ENCODE peak calls at places on chromosomes 7 and 10, in ten cellular contexts. One of them, this sample, is unnamed.

GRCh38 chr10:62561151-62561550 is 187.0 kb downstream of the ZNF365 start:
- DNase-seq in A549: no peak
- DNase-seq in skeletal muscle cell: no peak
- DNase-seq in WTC11: no peak
- DNase-seq in stimulated activated naive CD8-positive, alpha-beta T cell treated with anti-CD3 and anti-CD28 coated beads, Interleukin-15, amount 100 ng/mL, for 72 hours: no peak
- DNase-seq in HCT116: no peak
- DNase-seq in lower lobe of right lung: no peak
- DNase-seq in fibroblast of the aortic adventitia: no peak
- DNase-seq in mesothelial cell of epicardium: no peak
- DNase-seq in HTR-8/SVneo: no peak
- DNase-seq in this sample: no peak

GRCh38 chr7:108441392-108441955 is 14.8 kb downstream of the NRCAM start:
- DNase-seq in stimulated activated naive CD8-positive, alpha-beta T cell treated with anti-CD3 and anti-CD28 coated beads, Interleukin-15, amount 100 ng/mL, for 72 hours: no peak
- DNase-seq in fibroblast of the aortic adventitia: no peak
- DNase-seq in HCT116: no peak
- DNase-seq in mesothelial cell of epicardium: no peak
- DNase-seq in lower lobe of right lung: no peak
- DNase-seq in A549: no peak
- DNase-seq in WTC11: no peak
- DNase-seq in skeletal muscle cell: no peak
- DNase-seq in HTR-8/SVneo: no peak
- DNase-seq in this sample: no peak

GRCh38 chr7:94276797-94277196 is 117.9 kb upstream of the COL1A2 start:
- DNase-seq in skeletal muscle cell: no peak
- DNase-seq in fibroblast of the aortic adventitia: peak; percentile 73
- DNase-seq in stimulated activated naive CD8-positive, alpha-beta T cell treated with anti-CD3 and anti-CD28 coated beads, Interleukin-15, amount 100 ng/mL, for 72 hours: no peak
- DNase-seq in A549: peak; percentile 8
- DNase-seq in HCT116: no peak
- DNase-seq in mesothelial cell of epicardium: no peak
- DNase-seq in WTC11: no peak
- DNase-seq in lower lobe of right lung: no peak
- DNase-seq in HTR-8/SVneo: no peak
- DNase-seq in this sample: peak; percentile 73

GRCh38 chr10:60083039-60083344 is 176.6 kb upstream of the CCDC6 start:
- DNase-seq in fibroblast of the aortic adventitia: no peak
- DNase-seq in lower lobe of right lung: no peak
- DNase-seq in stimulated activated naive CD8-positive, alpha-beta T cell treated with anti-CD3 and anti-CD28 coated beads, Interleukin-15, amount 100 ng/mL, for 72 hours: no peak
- DNase-seq in HCT116: no peak
- DNase-seq in WTC11: no peak
- DNase-seq in skeletal muscle cell: no peak
- DNase-seq in A549: no peak
- DNase-seq in mesothelial cell of epicardium: no peak
- DNase-seq in HTR-8/SVneo: no peak
- DNase-seq in this sample: no peak

GRCh38 chr7:93948106-93948505 is 26.6 kb downstream of the GNG11 start:
- DNase-seq in stimulated activated naive CD8-positive, alpha-beta T cell treated with anti-CD3 and anti-CD28 coated beads, Interleukin-15, amount 100 ng/mL, for 72 hours: no peak
- DNase-seq in HCT116: no peak
- DNase-seq in fibroblast of the aortic adventitia: no peak
- DNase-seq in lower lobe of right lung: no peak
- DNase-seq in A549: no peak
- DNase-seq in HTR-8/SVneo: peak; percentile 5
- DNase-seq in mesothelial cell of epicardium: no peak
- DNase-seq in skeletal muscle cell: no peak
- DNase-seq in WTC11: no peak
- DNase-seq in this sample: no peak

GRCh38 chr7:45918556-45918955 is 2.5 kb downstream of the IGFBP3 start:
- DNase-seq in HCT116: no peak
- DNase-seq in fibroblast of the aortic adventitia: no peak
- DNase-seq in skeletal muscle cell: no peak
- DNase-seq in stimulated activated naive CD8-positive, alpha-beta T cell treated with anti-CD3 and anti-CD28 coated beads, Interleukin-15, amount 100 ng/mL, for 72 hours: no peak
- DNase-seq in lower lobe of right lung: no peak
- DNase-seq in HTR-8/SVneo: no peak
- DNase-seq in mesothelial cell of epicardium: no peak
- DNase-seq in A549: no peak
- DNase-seq in WTC11: no peak
- DNase-seq in this sample: no peak

GRCh38 chr7:55774327-55775050 is 88.1 kb downstream of the SEPTIN14 start:
- DNase-seq in WTC11: no peak
- DNase-seq in A549: no peak
- DNase-seq in HCT116: no peak
- DNase-seq in skeletal muscle cell: no peak
- DNase-seq in fibroblast of the aortic adventitia: no peak
- DNase-seq in stimulated activated naive CD8-positive, alpha-beta T cell treated with anti-CD3 and anti-CD28 coated beads, Interleukin-15, amount 100 ng/mL, for 72 hours: no peak
- DNase-seq in lower lobe of right lung: no peak
- DNase-seq in mesothelial cell of epicardium: no peak
- DNase-seq in HTR-8/SVneo: no peak
- DNase-seq in this sample: peak; percentile 3

GRCh38 chr10:71620642-71621041 is 98.9 kb downstream of the C10orf105 start:
- DNase-seq in HCT116: no peak
- DNase-seq in WTC11: no peak
- DNase-seq in lower lobe of right lung: no peak
- DNase-seq in A549: no peak
- DNase-seq in stimulated activated naive CD8-positive, alpha-beta T cell treated with anti-CD3 and anti-CD28 coated beads, Interleukin-15, amount 100 ng/mL, for 72 hours: no peak
- DNase-seq in skeletal muscle cell: no peak
- DNase-seq in fibroblast of the aortic adventitia: no peak
- DNase-seq in HTR-8/SVneo: no peak
- DNase-seq in mesothelial cell of epicardium: no peak
- DNase-seq in this sample: no peak

GRCh38 chr7:57399251-57399940 is 50.6 kb upstream of the ZNF716 start:
- DNase-seq in WTC11: no peak
- DNase-seq in mesothelial cell of epicardium: no peak
- DNase-seq in lower lobe of right lung: no peak
- DNase-seq in fibroblast of the aortic adventitia: no peak
- DNase-seq in HCT116: no peak
- DNase-seq in skeletal muscle cell: no peak
- DNase-seq in HTR-8/SVneo: no peak
- DNase-seq in stimulated activated naive CD8-positive, alpha-beta T cell treated with anti-CD3 and anti-CD28 coated beads, Interleukin-15, amount 100 ng/mL, for 72 hours: no peak
- DNase-seq in A549: no peak
- DNase-seq in this sample: no peak

GRCh38 chr10:44936314-44936975 is 23.2 kb upstream of the RASSF4 start:
- DNase-seq in A549: no peak
- DNase-seq in lower lobe of right lung: no peak
- DNase-seq in mesothelial cell of epicardium: no peak
- DNase-seq in fibroblast of the aortic adventitia: no peak
- DNase-seq in WTC11: no peak
- DNase-seq in skeletal muscle cell: no peak
- DNase-seq in stimulated activated naive CD8-positive, alpha-beta T cell treated with anti-CD3 and anti-CD28 coated beads, Interleukin-15, amount 100 ng/mL, for 72 hours: no peak
- DNase-seq in HTR-8/SVneo: no peak
- DNase-seq in HCT116: no peak
- DNase-seq in this sample: no peak

GRCh38 chr7:18873674-18874341 is 243.6 kb downstream of the TWIST1 start:
- DNase-seq in lower lobe of right lung: no peak
- DNase-seq in HCT116: no peak
- DNase-seq in fibroblast of the aortic adventitia: peak; percentile 39
- DNase-seq in HTR-8/SVneo: peak; percentile 21
- DNase-seq in mesothelial cell of epicardium: no peak
- DNase-seq in skeletal muscle cell: no peak
- DNase-seq in A549: no peak
- DNase-seq in stimulated activated naive CD8-positive, alpha-beta T cell treated with anti-CD3 and anti-CD28 coated beads, Interleukin-15, amount 100 ng/mL, for 72 hours: no peak
- DNase-seq in WTC11: peak; percentile 41
- DNase-seq in this sample: peak; percentile 58

This sample was measured in A673.